ENCODE peak calls at places on chromosome 5, in eight cellular contexts. One of them, this sample, is unnamed.

GRCh38 chr5:96734871-96735325 is 72.7 kb downstream of the CAST start:
- DNase-seq in NCI-H774: no peak
- DNase-seq in iris pigment epithelial cell: peak
- DNase-seq in stimulated activated CD8-positive, alpha-beta memory T cell treated with anti-CD3 and anti-CD28 coated beads, Interleukin-15, amount 100 ng/mL, for 24 hours: no peak
- DNase-seq in NCI-H510A treated with DMSO at 0.1 percent for 48 hours: no peak
- DNase-seq in GM12891: no peak
- DNase-seq in stimulated activated CD4-positive, alpha-beta T cell treated with anti-CD3 and anti-CD28 coated beads, Interleukin-4, amount 100 ng/mL, for 1 hour: no peak
- DNase-seq in HepG2: no peak
- DNase-seq in this sample: no peak

GRCh38 chr5:55172937-55173695 is at the start of gene CDC20B:
- DNase-seq in NCI-H774: peak
- DNase-seq in iris pigment epithelial cell: peak
- DNase-seq in stimulated activated CD8-positive, alpha-beta memory T cell treated with anti-CD3 and anti-CD28 coated beads, Interleukin-15, amount 100 ng/mL, for 24 hours: peak
- DNase-seq in NCI-H510A treated with DMSO at 0.1 percent for 48 hours: peak
- DNase-seq in GM12891: peak
- DNase-seq in stimulated activated CD4-positive, alpha-beta T cell treated with anti-CD3 and anti-CD28 coated beads, Interleukin-4, amount 100 ng/mL, for 1 hour: peak
- DNase-seq in HepG2: peak
- DNase-seq in this sample: peak

GRCh38 chr5:105677291-105677690 is 1993.4 kb downstream of the EFNA5 start:
- DNase-seq in NCI-H774: no peak
- DNase-seq in iris pigment epithelial cell: peak
- DNase-seq in stimulated activated CD8-positive, alpha-beta memory T cell treated with anti-CD3 and anti-CD28 coated beads, Interleukin-15, amount 100 ng/mL, for 24 hours: no peak
- DNase-seq in NCI-H510A treated with DMSO at 0.1 percent for 48 hours: no peak
- DNase-seq in GM12891: no peak
- DNase-seq in stimulated activated CD4-positive, alpha-beta T cell treated with anti-CD3 and anti-CD28 coated beads, Interleukin-4, amount 100 ng/mL, for 1 hour: no peak
- DNase-seq in HepG2: no peak
- DNase-seq in this sample: no peak

GRCh38 chr5:1090538-1090937 is 21.3 kb downstream of the SLC12A7 start:
- DNase-seq in NCI-H774: no peak
- DNase-seq in iris pigment epithelial cell: no peak
- DNase-seq in stimulated activated CD8-positive, alpha-beta memory T cell treated with anti-CD3 and anti-CD28 coated beads, Interleukin-15, amount 100 ng/mL, for 24 hours: no peak
- DNase-seq in NCI-H510A treated with DMSO at 0.1 percent for 48 hours: no peak
- DNase-seq in GM12891: no peak
- DNase-seq in stimulated activated CD4-positive, alpha-beta T cell treated with anti-CD3 and anti-CD28 coated beads, Interleukin-4, amount 100 ng/mL, for 1 hour: no peak
- DNase-seq in HepG2: no peak
- DNase-seq in this sample: no peak

GRCh38 chr5:156383510-156383909 is 56.5 kb downstream of the SGCD start:
- DNase-seq in NCI-H774: no peak
- DNase-seq in iris pigment epithelial cell: peak
- DNase-seq in stimulated activated CD8-positive, alpha-beta memory T cell treated with anti-CD3 and anti-CD28 coated beads, Interleukin-15, amount 100 ng/mL, for 24 hours: no peak
- DNase-seq in NCI-H510A treated with DMSO at 0.1 percent for 48 hours: no peak
- DNase-seq in GM12891: no peak
- DNase-seq in stimulated activated CD4-positive, alpha-beta T cell treated with anti-CD3 and anti-CD28 coated beads, Interleukin-4, amount 100 ng/mL, for 1 hour: no peak
- DNase-seq in HepG2: no peak
- DNase-seq in this sample: no peak

GRCh38 chr5:82164957-82165698 is 113.0 kb downstream of the RPS23 start:
- DNase-seq in NCI-H774: no peak
- DNase-seq in iris pigment epithelial cell: peak
- DNase-seq in stimulated activated CD8-positive, alpha-beta memory T cell treated with anti-CD3 and anti-CD28 coated beads, Interleukin-15, amount 100 ng/mL, for 24 hours: no peak
- DNase-seq in NCI-H510A treated with DMSO at 0.1 percent for 48 hours: peak
- DNase-seq in GM12891: no peak
- DNase-seq in stimulated activated CD4-positive, alpha-beta T cell treated with anti-CD3 and anti-CD28 coated beads, Interleukin-4, amount 100 ng/mL, for 1 hour: no peak
- DNase-seq in HepG2: no peak
- DNase-seq in this sample: peak

GRCh38 chr5:45694255-45694834 is 1.8 kb downstream of the HCN1 start:
- DNase-seq in NCI-H774: no peak
- DNase-seq in iris pigment epithelial cell: peak
- DNase-seq in stimulated activated CD8-positive, alpha-beta memory T cell treated with anti-CD3 and anti-CD28 coated beads, Interleukin-15, amount 100 ng/mL, for 24 hours: no peak
- DNase-seq in NCI-H510A treated with DMSO at 0.1 percent for 48 hours: no peak
- DNase-seq in GM12891: no peak
- DNase-seq in stimulated activated CD4-positive, alpha-beta T cell treated with anti-CD3 and anti-CD28 coated beads, Interleukin-4, amount 100 ng/mL, for 1 hour: no peak
- DNase-seq in HepG2: no peak
- DNase-seq in this sample: no peak

GRCh38 chr5:88407341-88407740 is 138.7 kb upstream of the TMEM161B start:
- DNase-seq in NCI-H774: no peak
- DNase-seq in iris pigment epithelial cell: no peak
- DNase-seq in stimulated activated CD8-positive, alpha-beta memory T cell treated with anti-CD3 and anti-CD28 coated beads, Interleukin-15, amount 100 ng/mL, for 24 hours: no peak
- DNase-seq in NCI-H510A treated with DMSO at 0.1 percent for 48 hours: no peak
- DNase-seq in GM12891: no peak
- DNase-seq in stimulated activated CD4-positive, alpha-beta T cell treated with anti-CD3 and anti-CD28 coated beads, Interleukin-4, amount 100 ng/mL, for 1 hour: no peak
- DNase-seq in HepG2: no peak
- DNase-seq in this sample: no peak

GRCh38 chr5:168362097-168362885 is 70.8 kb downstream of the WWC1 start:
- DNase-seq in NCI-H774: peak
- DNase-seq in iris pigment epithelial cell: no peak
- DNase-seq in stimulated activated CD8-positive, alpha-beta memory T cell treated with anti-CD3 and anti-CD28 coated beads, Interleukin-15, amount 100 ng/mL, for 24 hours: no peak
- DNase-seq in NCI-H510A treated with DMSO at 0.1 percent for 48 hours: peak
- DNase-seq in GM12891: no peak
- DNase-seq in stimulated activated CD4-positive, alpha-beta T cell treated with anti-CD3 and anti-CD28 coated beads, Interleukin-4, amount 100 ng/mL, for 1 hour: no peak
- DNase-seq in HepG2: peak
- DNase-seq in this sample: no peak

GRCh38 chr5:55911784-55912653 is 60.9 kb downstream of the IL31RA start:
- DNase-seq in NCI-H774: no peak
- DNase-seq in iris pigment epithelial cell: peak
- DNase-seq in stimulated activated CD8-positive, alpha-beta memory T cell treated with anti-CD3 and anti-CD28 coated beads, Interleukin-15, amount 100 ng/mL, for 24 hours: no peak
- DNase-seq in NCI-H510A treated with DMSO at 0.1 percent for 48 hours: no peak
- DNase-seq in GM12891: no peak
- DNase-seq in stimulated activated CD4-positive, alpha-beta T cell treated with anti-CD3 and anti-CD28 coated beads, Interleukin-4, amount 100 ng/mL, for 1 hour: no peak
- DNase-seq in HepG2: no peak
- DNase-seq in this sample: no peak

GRCh38 chr5:151523335-151523734 is 67.8 kb downstream of the FAT2 start:
- DNase-seq in NCI-H774: no peak
- DNase-seq in iris pigment epithelial cell: peak
- DNase-seq in stimulated activated CD8-positive, alpha-beta memory T cell treated with anti-CD3 and anti-CD28 coated beads, Interleukin-15, amount 100 ng/mL, for 24 hours: no peak
- DNase-seq in NCI-H510A treated with DMSO at 0.1 percent for 48 hours: peak
- DNase-seq in GM12891: peak
- DNase-seq in stimulated activated CD4-positive, alpha-beta T cell treated with anti-CD3 and anti-CD28 coated beads, Interleukin-4, amount 100 ng/mL, for 1 hour: peak
- DNase-seq in HepG2: peak
- DNase-seq in this sample: no peak

GRCh38 chr5:68252678-68253520 is 37.3 kb downstream of the PIK3R1 start:
- DNase-seq in NCI-H774: no peak
- DNase-seq in iris pigment epithelial cell: peak
- DNase-seq in stimulated activated CD8-positive, alpha-beta memory T cell treated with anti-CD3 and anti-CD28 coated beads, Interleukin-15, amount 100 ng/mL, for 24 hours: no peak
- DNase-seq in NCI-H510A treated with DMSO at 0.1 percent for 48 hours: peak
- DNase-seq in GM12891: no peak
- DNase-seq in stimulated activated CD4-positive, alpha-beta T cell treated with anti-CD3 and anti-CD28 coated beads, Interleukin-4, amount 100 ng/mL, for 1 hour: peak
- DNase-seq in HepG2: peak
- DNase-seq in this sample: peak

GRCh38 chr5:146541956-146542849 is 26.2 kb upstream of the GPR151 start:
- DNase-seq in NCI-H774: peak
- DNase-seq in iris pigment epithelial cell: peak
- DNase-seq in stimulated activated CD8-positive, alpha-beta memory T cell treated with anti-CD3 and anti-CD28 coated beads, Interleukin-15, amount 100 ng/mL, for 24 hours: peak
- DNase-seq in NCI-H510A treated with DMSO at 0.1 percent for 48 hours: peak
- DNase-seq in GM12891: peak
- DNase-seq in stimulated activated CD4-positive, alpha-beta T cell treated with anti-CD3 and anti-CD28 coated beads, Interleukin-4, amount 100 ng/mL, for 1 hour: peak
- DNase-seq in HepG2: peak
- DNase-seq in this sample: peak

GRCh38 chr5:17315710-17316221 is 98.3 kb downstream of the BASP1 start:
- DNase-seq in NCI-H774: no peak
- DNase-seq in iris pigment epithelial cell: peak
- DNase-seq in stimulated activated CD8-positive, alpha-beta memory T cell treated with anti-CD3 and anti-CD28 coated beads, Interleukin-15, amount 100 ng/mL, for 24 hours: no peak
- DNase-seq in NCI-H510A treated with DMSO at 0.1 percent for 48 hours: no peak
- DNase-seq in GM12891: no peak
- DNase-seq in stimulated activated CD4-positive, alpha-beta T cell treated with anti-CD3 and anti-CD28 coated beads, Interleukin-4, amount 100 ng/mL, for 1 hour: no peak
- DNase-seq in HepG2: no peak
- DNase-seq in this sample: no peak

GRCh38 chr5:148653271-148653839 is 972 bp downstream of the HTR4 start:
- DNase-seq in NCI-H774: no peak
- DNase-seq in iris pigment epithelial cell: no peak
- DNase-seq in stimulated activated CD8-positive, alpha-beta memory T cell treated with anti-CD3 and anti-CD28 coated beads, Interleukin-15, amount 100 ng/mL, for 24 hours: no peak
- DNase-seq in NCI-H510A treated with DMSO at 0.1 percent for 48 hours: no peak
- DNase-seq in GM12891: no peak
- DNase-seq in stimulated activated CD4-positive, alpha-beta T cell treated with anti-CD3 and anti-CD28 coated beads, Interleukin-4, amount 100 ng/mL, for 1 hour: no peak
- DNase-seq in HepG2: no peak
- DNase-seq in this sample: no peak

GRCh38 chr5:20368581-20368980 is 380.6 kb upstream of the CDH18 start:
- DNase-seq in NCI-H774: no peak
- DNase-seq in iris pigment epithelial cell: no peak
- DNase-seq in stimulated activated CD8-positive, alpha-beta memory T cell treated with anti-CD3 and anti-CD28 coated beads, Interleukin-15, amount 100 ng/mL, for 24 hours: no peak
- DNase-seq in NCI-H510A treated with DMSO at 0.1 percent for 48 hours: no peak
- DNase-seq in GM12891: no peak
- DNase-seq in stimulated activated CD4-positive, alpha-beta T cell treated with anti-CD3 and anti-CD28 coated beads, Interleukin-4, amount 100 ng/mL, for 1 hour: no peak
- DNase-seq in HepG2: no peak
- DNase-seq in this sample: no peak

GRCh38 chr5:66329078-66329477 is 185.0 kb downstream of the SREK1 start:
- DNase-seq in NCI-H774: no peak
- DNase-seq in iris pigment epithelial cell: no peak
- DNase-seq in stimulated activated CD8-positive, alpha-beta memory T cell treated with anti-CD3 and anti-CD28 coated beads, Interleukin-15, amount 100 ng/mL, for 24 hours: no peak
- DNase-seq in NCI-H510A treated with DMSO at 0.1 percent for 48 hours: no peak
- DNase-seq in GM12891: no peak
- DNase-seq in stimulated activated CD4-positive, alpha-beta T cell treated with anti-CD3 and anti-CD28 coated beads, Interleukin-4, amount 100 ng/mL, for 1 hour: peak
- DNase-seq in HepG2: no peak
- DNase-seq in this sample: no peak

GRCh38 chr5:126676195-126676624 is 75.5 kb downstream of the PHAX start:
- DNase-seq in NCI-H774: peak
- DNase-seq in iris pigment epithelial cell: peak
- DNase-seq in stimulated activated CD8-positive, alpha-beta memory T cell treated with anti-CD3 and anti-CD28 coated beads, Interleukin-15, amount 100 ng/mL, for 24 hours: no peak
- DNase-seq in NCI-H510A treated with DMSO at 0.1 percent for 48 hours: peak
- DNase-seq in GM12891: peak
- DNase-seq in stimulated activated CD4-positive, alpha-beta T cell treated with anti-CD3 and anti-CD28 coated beads, Interleukin-4, amount 100 ng/mL, for 1 hour: peak
- DNase-seq in HepG2: peak
- DNase-seq in this sample: peak

GRCh38 chr5:157744055-157745011 is 821 bp downstream of the LSM11 start:
- DNase-seq in NCI-H774: no peak
- DNase-seq in iris pigment epithelial cell: no peak
- DNase-seq in stimulated activated CD8-positive, alpha-beta memory T cell treated with anti-CD3 and anti-CD28 coated beads, Interleukin-15, amount 100 ng/mL, for 24 hours: peak
- DNase-seq in NCI-H510A treated with DMSO at 0.1 percent for 48 hours: no peak
- DNase-seq in GM12891: peak
- DNase-seq in stimulated activated CD4-positive, alpha-beta T cell treated with anti-CD3 and anti-CD28 coated beads, Interleukin-4, amount 100 ng/mL, for 1 hour: peak
- DNase-seq in HepG2: no peak
- DNase-seq in this sample: no peak

GRCh38 chr5:40945111-40945510 is 35.8 kb downstream of the C7 start:
- DNase-seq in NCI-H774: no peak
- DNase-seq in iris pigment epithelial cell: no peak
- DNase-seq in stimulated activated CD8-positive, alpha-beta memory T cell treated with anti-CD3 and anti-CD28 coated beads, Interleukin-15, amount 100 ng/mL, for 24 hours: no peak
- DNase-seq in NCI-H510A treated with DMSO at 0.1 percent for 48 hours: peak
- DNase-seq in GM12891: no peak
- DNase-seq in stimulated activated CD4-positive, alpha-beta T cell treated with anti-CD3 and anti-CD28 coated beads, Interleukin-4, amount 100 ng/mL, for 1 hour: no peak
- DNase-seq in HepG2: no peak
- DNase-seq in this sample: no peak

GRCh38 chr5:102582706-102583105 is 83.9 kb upstream of the SLCO6A1 start:
- DNase-seq in NCI-H774: no peak
- DNase-seq in iris pigment epithelial cell: peak
- DNase-seq in stimulated activated CD8-positive, alpha-beta memory T cell treated with anti-CD3 and anti-CD28 coated beads, Interleukin-15, amount 100 ng/mL, for 24 hours: no peak
- DNase-seq in NCI-H510A treated with DMSO at 0.1 percent for 48 hours: no peak
- DNase-seq in GM12891: no peak
- DNase-seq in stimulated activated CD4-positive, alpha-beta T cell treated with anti-CD3 and anti-CD28 coated beads, Interleukin-4, amount 100 ng/mL, for 1 hour: no peak
- DNase-seq in HepG2: no peak
- DNase-seq in this sample: no peak

GRCh38 chr5:55897905-55898304 is 46.7 kb downstream of the IL31RA start:
- DNase-seq in NCI-H774: no peak
- DNase-seq in iris pigment epithelial cell: peak
- DNase-seq in stimulated activated CD8-positive, alpha-beta memory T cell treated with anti-CD3 and anti-CD28 coated beads, Interleukin-15, amount 100 ng/mL, for 24 hours: no peak
- DNase-seq in NCI-H510A treated with DMSO at 0.1 percent for 48 hours: no peak
- DNase-seq in GM12891: no peak
- DNase-seq in stimulated activated CD4-positive, alpha-beta T cell treated with anti-CD3 and anti-CD28 coated beads, Interleukin-4, amount 100 ng/mL, for 1 hour: no peak
- DNase-seq in HepG2: peak
- DNase-seq in this sample: no peak

GRCh38 chr5:53073349-53073748 is 36.2 kb downstream of the MOCS2 start:
- DNase-seq in NCI-H774: no peak
- DNase-seq in iris pigment epithelial cell: peak
- DNase-seq in stimulated activated CD8-positive, alpha-beta memory T cell treated with anti-CD3 and anti-CD28 coated beads, Interleukin-15, amount 100 ng/mL, for 24 hours: no peak
- DNase-seq in NCI-H510A treated with DMSO at 0.1 percent for 48 hours: no peak
- DNase-seq in GM12891: no peak
- DNase-seq in stimulated activated CD4-positive, alpha-beta T cell treated with anti-CD3 and anti-CD28 coated beads, Interleukin-4, amount 100 ng/mL, for 1 hour: no peak
- DNase-seq in HepG2: no peak
- DNase-seq in this sample: no peak

GRCh38 chr5:171127314-171127713 is 181.7 kb upstream of the TLX3 start:
- DNase-seq in NCI-H774: no peak
- DNase-seq in iris pigment epithelial cell: peak
- DNase-seq in stimulated activated CD8-positive, alpha-beta memory T cell treated with anti-CD3 and anti-CD28 coated beads, Interleukin-15, amount 100 ng/mL, for 24 hours: no peak
- DNase-seq in NCI-H510A treated with DMSO at 0.1 percent for 48 hours: no peak
- DNase-seq in GM12891: no peak
- DNase-seq in stimulated activated CD4-positive, alpha-beta T cell treated with anti-CD3 and anti-CD28 coated beads, Interleukin-4, amount 100 ng/mL, for 1 hour: no peak
- DNase-seq in HepG2: no peak
- DNase-seq in this sample: no peak

GRCh38 chr5:150295172-150295611 is 5.6 kb upstream of the CAMK2A start:
- DNase-seq in NCI-H774: no peak
- DNase-seq in iris pigment epithelial cell: peak
- DNase-seq in stimulated activated CD8-positive, alpha-beta memory T cell treated with anti-CD3 and anti-CD28 coated beads, Interleukin-15, amount 100 ng/mL, for 24 hours: no peak
- DNase-seq in NCI-H510A treated with DMSO at 0.1 percent for 48 hours: peak
- DNase-seq in GM12891: no peak
- DNase-seq in stimulated activated CD4-positive, alpha-beta T cell treated with anti-CD3 and anti-CD28 coated beads, Interleukin-4, amount 100 ng/mL, for 1 hour: no peak
- DNase-seq in HepG2: peak
- DNase-seq in this sample: no peak

GRCh38 chr5:76701298-76701697 is 14.6 kb upstream of the F2R start:
- DNase-seq in NCI-H774: no peak
- DNase-seq in iris pigment epithelial cell: peak
- DNase-seq in stimulated activated CD8-positive, alpha-beta memory T cell treated with anti-CD3 and anti-CD28 coated beads, Interleukin-15, amount 100 ng/mL, for 24 hours: no peak
- DNase-seq in NCI-H510A treated with DMSO at 0.1 percent for 48 hours: no peak
- DNase-seq in GM12891: no peak
- DNase-seq in stimulated activated CD4-positive, alpha-beta T cell treated with anti-CD3 and anti-CD28 coated beads, Interleukin-4, amount 100 ng/mL, for 1 hour: no peak
- DNase-seq in HepG2: peak
- DNase-seq in this sample: no peak

GRCh38 chr5:77266291-77266690 is 55.8 kb downstream of the PDE8B start:
- DNase-seq in NCI-H774: no peak
- DNase-seq in iris pigment epithelial cell: peak
- DNase-seq in stimulated activated CD8-positive, alpha-beta memory T cell treated with anti-CD3 and anti-CD28 coated beads, Interleukin-15, amount 100 ng/mL, for 24 hours: no peak
- DNase-seq in NCI-H510A treated with DMSO at 0.1 percent for 48 hours: no peak
- DNase-seq in GM12891: no peak
- DNase-seq in stimulated activated CD4-positive, alpha-beta T cell treated with anti-CD3 and anti-CD28 coated beads, Interleukin-4, amount 100 ng/mL, for 1 hour: no peak
- DNase-seq in HepG2: no peak
- DNase-seq in this sample: no peak

GRCh38 chr5:5135957-5136676 is 4.0 kb upstream of the ADAMTS16 start:
- DNase-seq in NCI-H774: peak
- DNase-seq in iris pigment epithelial cell: peak
- DNase-seq in stimulated activated CD8-positive, alpha-beta memory T cell treated with anti-CD3 and anti-CD28 coated beads, Interleukin-15, amount 100 ng/mL, for 24 hours: no peak
- DNase-seq in NCI-H510A treated with DMSO at 0.1 percent for 48 hours: no peak
- DNase-seq in GM12891: no peak
- DNase-seq in stimulated activated CD4-positive, alpha-beta T cell treated with anti-CD3 and anti-CD28 coated beads, Interleukin-4, amount 100 ng/mL, for 1 hour: no peak
- DNase-seq in HepG2: peak
- DNase-seq in this sample: no peak

GRCh38 chr5:134053840-134054338 is 49.1 kb upstream of the VDAC1 start:
- DNase-seq in NCI-H774: no peak
- DNase-seq in iris pigment epithelial cell: no peak
- DNase-seq in stimulated activated CD8-positive, alpha-beta memory T cell treated with anti-CD3 and anti-CD28 coated beads, Interleukin-15, amount 100 ng/mL, for 24 hours: no peak
- DNase-seq in NCI-H510A treated with DMSO at 0.1 percent for 48 hours: no peak
- DNase-seq in GM12891: no peak
- DNase-seq in stimulated activated CD4-positive, alpha-beta T cell treated with anti-CD3 and anti-CD28 coated beads, Interleukin-4, amount 100 ng/mL, for 1 hour: no peak
- DNase-seq in HepG2: no peak
- DNase-seq in this sample: no peak